ENCODE peak calls at places on chromosomes 16 and 17, in nine cellular contexts. X is stimulated activated CD8-positive, alpha-beta memory T cell treated with anti-CD3 and anti-CD28 coated beads, Interleukin-7, amount 100 ng/mL, for 1 hour; E is activated T-helper 1 cell treated with Interleukin-2 at 50 U/mL for 16 hours; N is activated naive CD4-positive, alpha-beta T cell treated with anti-CD3 and anti-CD28 coated beads, Interleukin-2, amount 10 ng/mL, durations not matched to agents 7 days and 5 days; A is GM23248; L is activated CD4-positive, alpha-beta T cell treated with anti-CD3 and anti-CD28 coated beads, Interleukin-2, amount 50 U/mL, for 1 hour; W is AG09319; O is Peyer's patch; F is neuronal stem cell. K is an unnamed sample.

GRCh38 chr17:58324409-58325288 is 3.9 kb downstream of the TSPOAP1 start:
- DNase-seq in X (no peak), L (no peak), O (no peak), A (peak), E (no peak), N (no peak), W (no peak), F (no peak), K (no peak)

GRCh38 chr16:16007743-16008111 is 58.3 kb downstream of the ABCC1 start:
- DNase-seq in W (no peak), L (no peak), O (peak), A (no peak), E (no peak), F (no peak), N (no peak), X (no peak), K (no peak)

GRCh38 chr16:58200398-58200797 is 2.5 kb upstream of the CSNK2A2 start:
- DNase-seq in N (no peak), L (no peak), F (no peak), E (no peak), W (no peak), O (no peak), X (no peak), A (no peak), K (no peak)

GRCh38 chr17:17690156-17690737 is 9.0 kb downstream of the RAI1 start:
- DNase-seq in X (no peak), E (no peak), O (no peak), W (no peak), N (no peak), F (no peak), A (no peak), L (no peak), K (no peak)

GRCh38 chr17:42288985-42289862 is 926 bp downstream of the STAT5A start:
- DNase-seq in N (peak), L (peak), F (no peak), O (peak), A (no peak), W (no peak), E (peak), X (no peak), K (peak)

GRCh38 chr17:6643460-6644125 is 2.7 kb downstream of the TXNDC17 start:
- DNase-seq in N (no peak), O (no peak), A (peak), W (no peak), F (no peak), E (no peak), L (no peak), X (no peak), K (no peak)

GRCh38 chr17:51391992-51392654 is 131.8 kb downstream of the UTP18 start:
- DNase-seq in L (no peak), W (no peak), X (no peak), E (no peak), F (no peak), O (no peak), N (no peak), A (no peak), K (no peak)

GRCh38 chr17:77824780-77825280 is 133.7 kb upstream of the TNRC6C start:
- DNase-seq in L (no peak), A (no peak), O (no peak), W (no peak), X (no peak), E (no peak), F (no peak), N (no peak), K (no peak)

GRCh38 chr16:9311303-9311954 is 220.0 kb downstream of the HAPSTR1 start:
- DNase-seq in X (no peak), L (no peak), O (no peak), E (no peak), A (peak), F (no peak), W (no peak), N (no peak), K (no peak)

GRCh38 chr17:82449136-82449882 is 1.2 kb downstream of the CYBC1 start:
- DNase-seq in F (no peak), L (peak), N (peak), W (no peak), O (peak), E (peak), A (no peak), X (peak), K (peak)

GRCh38 chr17:3927628-3928010 is 11.4 kb upstream of the P2RX1 start:
- DNase-seq in A (no peak), E (no peak), X (no peak), F (no peak), L (no peak), O (no peak), W (no peak), N (no peak), K (no peak)

GRCh38 chr17:38896373-38896954 is 26.6 kb downstream of the LASP1 start:
- DNase-seq in O (no peak), X (no peak), F (no peak), E (no peak), N (no peak), A (no peak), W (no peak), L (no peak), K (no peak)

GRCh38 chr16:89042711-89043551 is 50.7 kb upstream of the ACSF3 start:
- DNase-seq in A (no peak), O (no peak), X (no peak), E (no peak), W (no peak), L (no peak), N (no peak), F (no peak), K (no peak)

GRCh38 chr17:42277342-42277712 is 1.1 kb upstream of the STAT5B start:
- DNase-seq in W (no peak), X (no peak), N (no peak), F (no peak), L (no peak), E (no peak), A (no peak), O (peak), K (no peak)

GRCh38 chr17:76593338-76593737 is 7.7 kb upstream of the ST6GALNAC2 start:
- DNase-seq in W (no peak), A (peak), L (no peak), O (no peak), E (no peak), X (no peak), N (no peak), F (no peak), K (no peak)

GRCh38 chr17:72119963-72120877 is 600 bp upstream of the SOX9 start:
- DNase-seq in F (no peak), X (no peak), L (no peak), N (no peak), A (peak), W (no peak), O (peak), E (no peak), K (no peak)

GRCh38 chr17:19727466-19728113 is 11.2 kb upstream of the SLC47A2 start:
- DNase-seq in O (peak), L (no peak), E (no peak), X (no peak), N (no peak), F (no peak), A (peak), W (peak), K (no peak)

GRCh38 chr16:72760581-72760980 is 287.3 kb downstream of the ZFHX3 start:
- DNase-seq in O (no peak), F (no peak), A (no peak), L (no peak), X (no peak), E (no peak), W (no peak), N (no peak), K (no peak)

GRCh38 chr17:66542183-66542966 is 240.0 kb downstream of the PRKCA start:
- DNase-seq in L (no peak), F (no peak), N (no peak), W (no peak), E (no peak), X (peak), O (no peak), A (peak), K (no peak)

GRCh38 chr16:20114356-20114755 is 40.7 kb upstream of the GPR139 start:
- DNase-seq in F (no peak), W (no peak), N (no peak), E (no peak), X (no peak), A (peak), L (no peak), O (no peak), K (no peak)

GRCh38 chr16:55349867-55350266 is 25.9 kb downstream of the IRX6 start:
- DNase-seq in L (no peak), N (no peak), A (peak), W (no peak), O (no peak), F (no peak), X (no peak), E (no peak), K (no peak)

GRCh38 chr16:57627184-57627871 is 1.1 kb upstream of the ADGRG1 start:
- DNase-seq in L (no peak), E (no peak), X (no peak), A (peak), W (no peak), F (peak), N (no peak), O (no peak), K (no peak)

GRCh38 chr17:46768540-46768870 is 50.0 kb downstream of the WNT3 start:
- DNase-seq in X (no peak), L (no peak), A (no peak), E (no peak), W (no peak), F (no peak), O (peak), N (no peak), K (no peak)

GRCh38 chr16:87778476-87778829 is 12.7 kb upstream of the KLHDC4 start:
- DNase-seq in F (no peak), N (no peak), X (no peak), O (no peak), W (no peak), E (no peak), L (no peak), A (no peak), K (no peak)

GRCh38 chr17:61408151-61409041 is 8.8 kb downstream of the TBX2 start:
- DNase-seq in E (no peak), N (no peak), F (no peak), A (no peak), O (peak), X (no peak), L (no peak), W (no peak), K (no peak)

GRCh38 chr17:38427160-38427949 is 909 bp upstream of the ARHGAP23 start:
- DNase-seq in O (no peak), L (no peak), E (no peak), X (no peak), W (no peak), F (no peak), A (no peak), N (no peak), K (no peak)

GRCh38 chr16:77502448-77502847 is 67.6 kb upstream of the ADAMTS18 start:
- DNase-seq in N (no peak), O (no peak), E (no peak), L (no peak), X (no peak), W (no peak), A (no peak), F (no peak), K (no peak)

GRCh38 chr16:86751081-86752030 is 173.0 kb downstream of the FOXL1 start:
- DNase-seq in O (no peak), X (no peak), L (no peak), E (no peak), N (no peak), F (no peak), A (peak), W (peak), K (no peak)

GRCh38 chr16:3020247-3020603 is at the start of gene TNFRSF12A:
- DNase-seq in W (no peak), A (peak), E (peak), F (peak), X (no peak), L (peak), N (peak), O (peak), K (peak)

GRCh38 chr16:19113577-19114358 is at the start of gene ITPRIPL2:
- DNase-seq in O (peak), W (peak), F (peak), E (no peak), A (peak), N (no peak), X (no peak), L (no peak), K (no peak)

GRCh38 chr17:14268264-14268663 is 31.6 kb upstream of the CDRT15 start:
- DNase-seq in E (no peak), O (no peak), F (no peak), L (no peak), N (no peak), X (no peak), A (no peak), W (no peak), K (no peak)

GRCh38 chr17:78734841-78735641 is 47.0 kb downstream of the CYTH1 start:
- DNase-seq in W (no peak), F (no peak), X (no peak), A (no peak), N (peak), L (no peak), E (no peak), O (no peak), K (no peak)

GRCh38 chr16:3780570-3780969 is 63.2 kb upstream of the TRAP1 start:
- DNase-seq in O (no peak), E (no peak), N (peak), A (peak), X (no peak), L (no peak), W (no peak), F (no peak), K (no peak)

GRCh38 chr17:17024778-17025300 is 17.4 kb upstream of the MPRIP start:
- DNase-seq in A (no peak), W (no peak), E (no peak), L (no peak), F (no peak), X (no peak), O (no peak), N (no peak), K (no peak)

K was measured in CD8-positive, alpha-beta T cell.